ENCODE peak calls at places on chromosomes 6 and 20, in ten cellular contexts. V is mammary epithelial cell, D is upper lobe of right lung, N is IMR-90, E is OCI-LY7, A is heart left ventricle, G is adrenal gland, I is Panc1, J is Peyer's patch, Y is SK-N-SH. X is an unnamed sample.

GRCh38 chr20:54372313-54372712 is 103.1 kb upstream of the DOK5 start:
- DNase-seq in V (no peak), D (no peak), N (no peak), E (no peak), A (no peak), G (no peak), I (no peak), J (no peak), Y (no peak), X (no peak)

GRCh38 chr20:61356171-61356570 is 104.1 kb downstream of the CDH4 start:
- DNase-seq in V (no peak), D (no peak), N (no peak), E (no peak), A (no peak), G (no peak), I (no peak), J (no peak), Y (no peak), X (no peak)

GRCh38 chr6:149854532-149854931 is 9.6 kb downstream of the LRP11 start:
- DNase-seq in V (peak; percentile 50), D (peak; percentile 73), N (no peak), E (no peak), A (no peak), G (no peak), I (no peak), J (no peak), Y (no peak), X (peak; percentile 62)

GRCh38 chr6:107561325-107561724 is 71.4 kb downstream of the SOBP start:
- DNase-seq in V (no peak), D (no peak), N (no peak), E (no peak), A (peak; percentile 60), G (peak; percentile 71), I (no peak), J (no peak), Y (no peak), X (no peak)

GRCh38 chr6:81075974-81076373 is 676.5 kb downstream of the TENT5A start:
- DNase-seq in V (no peak), D (no peak), N (peak; percentile 12), E (no peak), A (no peak), G (no peak), I (no peak), J (no peak), Y (peak; percentile 20), X (no peak)

GRCh38 chr6:16319813-16320532 is 81.6 kb downstream of the GMPR start:
- DNase-seq in V (peak; percentile 83), D (no peak), N (peak; percentile 98), E (no peak), A (peak; percentile 82), G (peak; percentile 95), I (peak; percentile 64), J (peak; percentile 71), Y (no peak), X (peak; percentile 74)

GRCh38 chr6:31927242-31927867 is at the start of gene C2:
- DNase-seq in V (no peak), D (peak; percentile 76), N (no peak), E (no peak), A (no peak), G (no peak), I (no peak), J (no peak), Y (no peak), X (no peak)

GRCh38 chr20:41734506-41734945 is 116.3 kb upstream of the CHD6 start:
- DNase-seq in V (peak; percentile 35), D (no peak), N (peak; percentile 22), E (peak; percentile 51), A (peak; percentile 23), G (peak; percentile 69), I (peak; percentile 51), J (peak; percentile 66), Y (peak; percentile 64), X (peak; percentile 85)

GRCh38 chr20:16747291-16747811 is 807 bp upstream of the OTOR start:
- DNase-seq in V (no peak), D (no peak), N (no peak), E (no peak), A (no peak), G (no peak), I (no peak), J (no peak), Y (no peak), X (no peak)

GRCh38 chr20:61166324-61166723 is 85.7 kb upstream of the CDH4 start:
- DNase-seq in V (no peak), D (no peak), N (no peak), E (no peak), A (no peak), G (no peak), I (no peak), J (no peak), Y (no peak), X (peak; percentile 65)

GRCh38 chr20:56171087-56172012 is 77.2 kb upstream of the MC3R start:
- DNase-seq in V (peak; percentile 9), D (no peak), N (no peak), E (peak; percentile 10), A (no peak), G (peak; percentile 67), I (no peak), J (no peak), Y (peak; percentile 61), X (peak; percentile 41)

GRCh38 chr20:23141450-23142161 is 55.5 kb upstream of the CD93 start:
- DNase-seq in V (no peak), D (no peak), N (no peak), E (no peak), A (no peak), G (peak; percentile 80), I (no peak), J (no peak), Y (no peak), X (no peak)

DNA sequence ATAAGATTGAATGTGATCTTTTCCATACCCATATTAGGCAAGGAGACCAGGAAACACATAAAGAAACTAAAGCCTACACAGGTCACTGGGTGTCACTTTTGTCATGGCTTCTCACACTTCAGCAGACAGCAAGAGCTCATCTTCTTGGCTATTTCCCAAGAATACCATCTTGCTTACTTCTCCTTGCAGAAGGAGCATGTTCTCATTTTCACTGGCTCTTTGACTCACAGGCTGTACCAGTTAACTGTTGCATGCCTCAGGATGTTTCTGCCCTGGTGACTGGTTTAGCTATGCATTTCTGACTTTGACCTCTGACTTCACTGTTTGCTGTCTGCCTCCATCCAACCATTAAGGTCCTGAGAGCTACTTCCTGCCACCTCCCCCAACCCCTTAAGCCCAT is 40.3 kb upstream of the OGFRL1 start:
- DNase-seq in V (peak; percentile 57), D (no peak), N (peak; percentile 75), E (peak; percentile 83), A (no peak), G (no peak), I (peak; percentile 70), J (no peak), Y (no peak), X (peak; percentile 37)
- TF ChIP-seq CTCF in V (no peak), D (no peak), N (no peak), E (no peak), A (no peak), G (no peak), I (no peak), J (no peak), Y (no peak), X (no peak)

GRCh38 chr6:43887340-43887858 is 117.4 kb downstream of the VEGFA start:
- DNase-seq in V (no peak), D (no peak), N (no peak), E (no peak), A (no peak), G (no peak), I (no peak), J (no peak), Y (no peak), X (no peak)

GRCh38 chr6:43886717-43887339 is 116.8 kb downstream of the VEGFA start:
- DNase-seq in V (no peak), D (peak; percentile 27), N (no peak), E (no peak), A (no peak), G (no peak), I (no peak), J (no peak), Y (no peak), X (no peak)

GRCh38 chr6:43885399-43886066 is 115.5 kb downstream of the VEGFA start:
- DNase-seq in V (no peak), D (peak; percentile 17), N (no peak), E (no peak), A (no peak), G (no peak), I (no peak), J (no peak), Y (no peak), X (no peak)

GRCh38 chr6:43884660-43885022 is 114.6 kb downstream of the VEGFA start:
- DNase-seq in V (no peak), D (peak; percentile 46), N (no peak), E (no peak), A (no peak), G (no peak), I (no peak), J (no peak), Y (no peak), X (no peak)

GRCh38 chr6:43886067-43886461 is 116.1 kb downstream of the VEGFA start:
- DNase-seq in V (no peak), D (no peak), N (no peak), E (no peak), A (no peak), G (no peak), I (no peak), J (no peak), Y (no peak), X (no peak)
- H3K27ac ChIP-seq in V (no peak overlapping the region), D (no peak overlapping the region), N (no peak overlapping the region), E (no peak overlapping the region), A (no peak overlapping the region), G (no peak overlapping the region), I (no peak overlapping the region), J (no peak overlapping the region), Y (no peak overlapping the region), X (no peak overlapping the region)

DNA sequence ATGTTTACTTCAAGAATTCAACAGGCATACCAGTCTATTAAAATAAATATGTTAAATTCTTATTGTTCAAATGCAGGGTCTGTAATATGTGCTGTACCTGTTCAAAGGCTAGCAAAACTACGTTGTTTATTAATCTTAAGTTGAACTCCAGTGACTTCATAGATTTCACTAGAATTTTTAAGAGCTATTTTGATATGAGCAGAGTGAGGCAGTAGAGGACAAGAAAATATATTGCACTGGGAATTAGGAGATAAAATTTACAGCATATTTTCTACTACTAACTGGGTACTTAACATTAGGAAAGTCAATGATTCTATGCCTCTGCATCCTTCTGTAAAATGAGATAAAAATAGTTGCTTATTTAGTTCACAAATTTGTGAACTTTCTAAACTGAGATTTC is 162.2 kb upstream of the BMP5 start:
- DNase-seq in V (no peak), D (no peak), N (no peak), E (no peak), A (no peak), G (no peak), I (no peak), J (no peak), Y (no peak), X (no peak)
- TF ChIP-seq CTCF in V (no peak), D (no peak), N (no peak), E (no peak), A (no peak), G (no peak), I (no peak), J (no peak), Y (peak; percentile 22), X (no peak)

DNA sequence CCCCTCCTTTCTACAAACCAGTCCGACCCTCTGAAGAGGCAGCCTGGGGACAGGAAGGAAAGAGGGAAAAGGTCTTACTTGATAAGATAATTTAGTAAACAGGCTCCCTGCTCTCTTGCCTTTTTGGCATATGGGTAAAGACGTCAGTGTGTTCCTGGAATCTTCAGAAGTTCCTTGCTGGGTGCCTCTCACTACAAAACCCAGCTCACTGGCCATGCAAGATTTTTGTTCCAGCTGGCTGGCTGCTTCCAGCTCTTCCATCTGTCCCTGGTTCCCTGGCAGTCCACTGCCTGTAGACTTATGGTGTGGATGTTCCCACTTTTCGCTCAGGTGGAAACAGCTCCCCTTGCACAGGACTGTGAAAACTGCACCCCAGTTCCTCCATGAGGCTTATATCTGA is 57.4 kb downstream of the MOCS1 start:
- DNase-seq in V (no peak), D (no peak), N (no peak), E (no peak), A (no peak), G (no peak), I (no peak), J (no peak), Y (no peak), X (no peak)
- H3K27ac ChIP-seq in V (no peak overlapping the region), D (no peak overlapping the region), N (no peak overlapping the region), E (no peak overlapping the region), A (no peak overlapping the region), G (no peak overlapping the region), I (no peak overlapping the region), J (no peak overlapping the region), Y (no peak overlapping the region), X (no peak overlapping the region)

X was measured in RWPE1.